ENCODE peak calls at places on chromosomes 12 and 14, in eight cellular contexts. One of them, this sample, is unnamed.

GRCh38 chr12:70242695-70243509 is at the start of gene CNOT2:
- DNase-seq in PC-3: peak
- DNase-seq in AG20443: peak
- DNase-seq in ACHN: peak
- DNase-seq in naive B cell: peak
- DNase-seq in NCI-H1105: peak
- DNase-seq in amygdala: peak
- DNase-seq in right cardiac atrium: peak
- DNase-seq in this sample: peak

GRCh38 chr12:112148031-112148513 is 22.7 kb downstream of the TRAFD1 start:
- DNase-seq in NCI-H1105: no peak
- DNase-seq in amygdala: no peak
- DNase-seq in PC-3: peak
- DNase-seq in AG20443: peak
- DNase-seq in right cardiac atrium: no peak
- DNase-seq in ACHN: peak
- DNase-seq in naive B cell: no peak
- DNase-seq in this sample: no peak

GRCh38 chr12:46627686-46628085 is 198.1 kb downstream of the SLC38A4 start:
- DNase-seq in naive B cell: no peak
- DNase-seq in PC-3: no peak
- DNase-seq in amygdala: no peak
- DNase-seq in right cardiac atrium: no peak
- DNase-seq in NCI-H1105: no peak
- DNase-seq in ACHN: peak
- DNase-seq in AG20443: no peak
- DNase-seq in this sample: no peak

GRCh38 chr14:58749066-58749669 is 111.4 kb downstream of the DACT1 start:
- DNase-seq in ACHN: peak
- DNase-seq in naive B cell: no peak
- DNase-seq in right cardiac atrium: no peak
- DNase-seq in NCI-H1105: peak
- DNase-seq in amygdala: no peak
- DNase-seq in PC-3: peak
- DNase-seq in AG20443: peak
- DNase-seq in this sample: no peak

GRCh38 chr12:48197549-48197966 is 5.5 kb downstream of the OR10AD1 start:
- DNase-seq in naive B cell: peak
- DNase-seq in NCI-H1105: no peak
- DNase-seq in PC-3: peak
- DNase-seq in amygdala: no peak
- DNase-seq in ACHN: peak
- DNase-seq in AG20443: peak
- DNase-seq in right cardiac atrium: no peak
- DNase-seq in this sample: no peak

GRCh38 chr12:130254476-130255276 is 83.0 kb upstream of the PIWIL1 start:
- DNase-seq in PC-3: no peak
- DNase-seq in NCI-H1105: peak
- DNase-seq in AG20443: no peak
- DNase-seq in naive B cell: no peak
- DNase-seq in amygdala: peak
- DNase-seq in right cardiac atrium: no peak
- DNase-seq in ACHN: no peak
- DNase-seq in this sample: no peak

GRCh38 chr12:125015680-125016310 is 22.4 kb downstream of the BRI3BP start:
- DNase-seq in amygdala: peak
- DNase-seq in PC-3: no peak
- DNase-seq in AG20443: no peak
- DNase-seq in naive B cell: no peak
- DNase-seq in NCI-H1105: peak
- DNase-seq in right cardiac atrium: no peak
- DNase-seq in ACHN: no peak
- DNase-seq in this sample: no peak

GRCh38 chr14:78758333-78758732 is 588.2 kb downstream of the NRXN3 start:
- DNase-seq in naive B cell: no peak
- DNase-seq in right cardiac atrium: no peak
- DNase-seq in amygdala: no peak
- DNase-seq in NCI-H1105: peak
- DNase-seq in PC-3: peak
- DNase-seq in AG20443: peak
- DNase-seq in ACHN: peak
- DNase-seq in this sample: peak

GRCh38 chr12:97946701-97947100 is 484.1 kb downstream of the RMST start:
- DNase-seq in NCI-H1105: no peak
- DNase-seq in amygdala: no peak
- DNase-seq in AG20443: no peak
- DNase-seq in right cardiac atrium: no peak
- DNase-seq in naive B cell: no peak
- DNase-seq in PC-3: no peak
- DNase-seq in ACHN: no peak
- DNase-seq in this sample: no peak

GRCh38 chr12:8953773-8954402 is 4.4 kb upstream of the M6PR start:
- DNase-seq in NCI-H1105: no peak
- DNase-seq in ACHN: no peak
- DNase-seq in PC-3: no peak
- DNase-seq in right cardiac atrium: no peak
- DNase-seq in naive B cell: no peak
- DNase-seq in amygdala: no peak
- DNase-seq in AG20443: no peak
- DNase-seq in this sample: no peak

GRCh38 chr12:91179315-91179714 is 3.3 kb downstream of the DCN start:
- DNase-seq in AG20443: no peak
- DNase-seq in NCI-H1105: no peak
- DNase-seq in ACHN: no peak
- DNase-seq in naive B cell: no peak
- DNase-seq in PC-3: peak
- DNase-seq in amygdala: no peak
- DNase-seq in right cardiac atrium: no peak
- DNase-seq in this sample: no peak

GRCh38 chr12:89621511-89621910 is 87.1 kb downstream of the ATP2B1 start:
- DNase-seq in amygdala: no peak
- DNase-seq in AG20443: no peak
- DNase-seq in NCI-H1105: no peak
- DNase-seq in PC-3: no peak
- DNase-seq in ACHN: no peak
- DNase-seq in right cardiac atrium: no peak
- DNase-seq in naive B cell: no peak
- DNase-seq in this sample: no peak

GRCh38 chr12:46442239-46442638 is 69.7 kb upstream of the SLC38A2 start:
- DNase-seq in naive B cell: no peak
- DNase-seq in PC-3: peak
- DNase-seq in amygdala: no peak
- DNase-seq in AG20443: peak
- DNase-seq in ACHN: peak
- DNase-seq in right cardiac atrium: no peak
- DNase-seq in NCI-H1105: no peak
- DNase-seq in this sample: no peak

GRCh38 chr12:51817027-51817953 is 31.2 kb downstream of the FIGNL2 start:
- DNase-seq in NCI-H1105: no peak
- DNase-seq in AG20443: no peak
- DNase-seq in amygdala: no peak
- DNase-seq in ACHN: no peak
- DNase-seq in naive B cell: no peak
- DNase-seq in PC-3: no peak
- DNase-seq in right cardiac atrium: no peak
- DNase-seq in this sample: no peak

GRCh38 chr12:38664661-38665269 is 240.6 kb downstream of the CPNE8 start:
- DNase-seq in right cardiac atrium: no peak
- DNase-seq in naive B cell: no peak
- DNase-seq in AG20443: peak
- DNase-seq in PC-3: peak
- DNase-seq in ACHN: peak
- DNase-seq in NCI-H1105: no peak
- DNase-seq in amygdala: no peak
- DNase-seq in this sample: no peak